ENCODE peak calls at places on chromosomes 2 and 18, in seven cellular contexts. One of them, this sample, is unnamed.

GRCh38 chr2:125710561-125710960 is 945.4 kb upstream of the GYPC start:
- DNase-seq in Caco-2: peak
- DNase-seq in foreskin fibroblast: no peak
- DNase-seq in cardiac muscle cell: no peak
- DNase-seq in adrenal gland: no peak
- DNase-seq in GM12864: no peak
- DNase-seq in SK-N-SH: no peak
- DNase-seq in this sample: no peak

GRCh38 chr2:53826587-53827397 is 33.0 kb downstream of the GPR75 start:
- DNase-seq in foreskin fibroblast: peak
- DNase-seq in adrenal gland: no peak
- DNase-seq in cardiac muscle cell: peak
- DNase-seq in GM12864: no peak
- DNase-seq in Caco-2: peak
- DNase-seq in SK-N-SH: no peak
- DNase-seq in this sample: no peak

GRCh38 chr2:220215785-220216184 is 588.4 kb downstream of the SLC4A3 start:
- DNase-seq in foreskin fibroblast: no peak
- DNase-seq in Caco-2: no peak
- DNase-seq in cardiac muscle cell: no peak
- DNase-seq in adrenal gland: no peak
- DNase-seq in SK-N-SH: no peak
- DNase-seq in GM12864: no peak
- DNase-seq in this sample: no peak

GRCh38 chr2:77999376-77999775 is 477.2 kb upstream of the LRRTM4 start:
- DNase-seq in Caco-2: no peak
- DNase-seq in foreskin fibroblast: no peak
- DNase-seq in SK-N-SH: no peak
- DNase-seq in adrenal gland: no peak
- DNase-seq in cardiac muscle cell: no peak
- DNase-seq in GM12864: no peak
- DNase-seq in this sample: no peak

GRCh38 chr18:58446661-58447060 is 182.2 kb downstream of the ALPK2 start:
- DNase-seq in cardiac muscle cell: no peak
- DNase-seq in adrenal gland: no peak
- DNase-seq in SK-N-SH: no peak
- DNase-seq in GM12864: no peak
- DNase-seq in Caco-2: no peak
- DNase-seq in foreskin fibroblast: no peak
- DNase-seq in this sample: no peak

GRCh38 chr2:38508311-38509039 is 94.3 kb downstream of the HNRNPLL start:
- DNase-seq in foreskin fibroblast: peak
- DNase-seq in cardiac muscle cell: peak
- DNase-seq in adrenal gland: peak
- DNase-seq in SK-N-SH: peak
- DNase-seq in Caco-2: peak
- DNase-seq in GM12864: peak
- DNase-seq in this sample: peak

GRCh38 chr2:210620456-210620855 is 64.1 kb downstream of the CPS1 start:
- DNase-seq in SK-N-SH: no peak
- DNase-seq in adrenal gland: no peak
- DNase-seq in Caco-2: peak
- DNase-seq in foreskin fibroblast: no peak
- DNase-seq in cardiac muscle cell: peak
- DNase-seq in GM12864: no peak
- DNase-seq in this sample: no peak

GRCh38 chr2:197800091-197800490 is 4.3 kb upstream of the PLCL1 start:
- DNase-seq in Caco-2: no peak
- DNase-seq in GM12864: no peak
- DNase-seq in SK-N-SH: no peak
- DNase-seq in cardiac muscle cell: no peak
- DNase-seq in adrenal gland: no peak
- DNase-seq in foreskin fibroblast: no peak
- DNase-seq in this sample: no peak

DNA sequence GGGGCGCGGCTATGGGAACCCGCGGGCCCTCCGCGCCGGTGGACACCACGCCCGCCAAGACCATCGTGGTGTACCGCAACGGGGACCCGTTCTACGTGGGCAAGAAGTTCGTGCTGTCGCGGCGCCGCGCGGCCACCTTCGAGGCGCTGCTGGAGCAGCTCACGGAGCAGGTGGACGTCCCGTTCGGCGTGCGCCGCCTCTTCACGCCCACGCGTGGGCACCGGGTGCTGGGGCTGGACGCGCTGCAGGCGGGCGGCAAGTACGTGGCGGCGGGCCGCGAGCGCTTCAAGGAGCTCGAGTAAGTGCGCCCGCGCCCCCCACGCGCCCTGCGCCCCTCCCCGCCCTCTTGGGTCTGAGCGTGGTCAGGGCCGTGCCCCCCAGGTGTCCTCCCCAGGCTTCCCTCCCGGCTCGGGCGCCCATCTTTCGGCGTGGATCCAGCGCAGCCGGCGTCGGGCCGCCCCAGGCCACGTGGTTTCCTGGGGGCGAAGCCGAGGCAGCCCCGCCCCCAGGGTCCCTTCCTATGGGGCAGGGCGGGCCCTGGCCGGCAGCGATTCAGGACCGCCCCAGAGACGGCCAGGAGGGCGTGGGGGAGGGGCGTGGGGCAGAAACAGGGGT is 473 bp downstream of the DCDC2C start:
- DNase-seq in SK-N-SH: peak
- DNase-seq in foreskin fibroblast: no peak
- DNase-seq in Caco-2: no peak
- DNase-seq in GM12864: no peak
- DNase-seq in adrenal gland: no peak
- DNase-seq in cardiac muscle cell: no peak
- DNase-seq in this sample: no peak
- H3K4me3 ChIP-seq in SK-N-SH: peak
- H3K4me3 ChIP-seq in foreskin fibroblast: no peak
- H3K4me3 ChIP-seq in Caco-2: no peak
- H3K4me3 ChIP-seq in GM12864: no peak
- H3K4me3 ChIP-seq in adrenal gland: peak
- H3K4me3 ChIP-seq in cardiac muscle cell: no peak
- H3K4me3 ChIP-seq in this sample: peak

GRCh38 chr2:86136141-86136540 is 30.1 kb downstream of the PTCD3 start:
- DNase-seq in foreskin fibroblast: no peak
- DNase-seq in SK-N-SH: no peak
- DNase-seq in cardiac muscle cell: no peak
- DNase-seq in GM12864: no peak
- DNase-seq in Caco-2: no peak
- DNase-seq in adrenal gland: no peak
- DNase-seq in this sample: no peak

GRCh38 chr2:86135653-86136052 is 29.6 kb downstream of the PTCD3 start:
- DNase-seq in Caco-2: no peak
- DNase-seq in SK-N-SH: no peak
- DNase-seq in foreskin fibroblast: no peak
- DNase-seq in adrenal gland: no peak
- DNase-seq in cardiac muscle cell: no peak
- DNase-seq in GM12864: no peak
- DNase-seq in this sample: no peak

GRCh38 chr2:86139981-86140380 is 33.9 kb downstream of the PTCD3 start:
- DNase-seq in foreskin fibroblast: no peak
- DNase-seq in cardiac muscle cell: no peak
- DNase-seq in adrenal gland: no peak
- DNase-seq in SK-N-SH: no peak
- DNase-seq in Caco-2: no peak
- DNase-seq in GM12864: no peak
- DNase-seq in this sample: no peak

GRCh38 chr2:86138736-86139625 is 32.9 kb downstream of the PTCD3 start:
- DNase-seq in Caco-2: no peak
- DNase-seq in foreskin fibroblast: no peak
- DNase-seq in cardiac muscle cell: no peak
- DNase-seq in adrenal gland: no peak
- DNase-seq in GM12864: no peak
- DNase-seq in SK-N-SH: no peak
- DNase-seq in this sample: no peak

GRCh38 chr2:86134709-86135108 is 28.7 kb downstream of the PTCD3 start:
- DNase-seq in foreskin fibroblast: no peak
- DNase-seq in adrenal gland: no peak
- DNase-seq in cardiac muscle cell: no peak
- DNase-seq in Caco-2: no peak
- DNase-seq in GM12864: no peak
- DNase-seq in SK-N-SH: no peak
- DNase-seq in this sample: no peak
- H3K4me3 ChIP-seq in foreskin fibroblast: no peak
- H3K4me3 ChIP-seq in adrenal gland: no peak
- H3K4me3 ChIP-seq in cardiac muscle cell: no peak
- H3K4me3 ChIP-seq in Caco-2: no peak
- H3K4me3 ChIP-seq in GM12864: no peak
- H3K4me3 ChIP-seq in SK-N-SH: no peak
- H3K4me3 ChIP-seq in this sample: no peak

GRCh38 chr2:240436626-240437180 is 1.2 kb downstream of the GPC1 start:
- DNase-seq in adrenal gland: peak
- DNase-seq in GM12864: no peak
- DNase-seq in foreskin fibroblast: peak
- DNase-seq in cardiac muscle cell: peak
- DNase-seq in SK-N-SH: no peak
- DNase-seq in Caco-2: no peak
- DNase-seq in this sample: peak

GRCh38 chr2:240437861-240438809 is 2.7 kb downstream of the GPC1 start:
- DNase-seq in foreskin fibroblast: peak
- DNase-seq in adrenal gland: peak
- DNase-seq in cardiac muscle cell: peak
- DNase-seq in Caco-2: peak
- DNase-seq in GM12864: no peak
- DNase-seq in SK-N-SH: peak
- DNase-seq in this sample: peak

GRCh38 chr2:240435955-240436625 is 627 bp downstream of the GPC1 start:
- DNase-seq in cardiac muscle cell: peak
- DNase-seq in Caco-2: no peak
- DNase-seq in foreskin fibroblast: peak
- DNase-seq in GM12864: no peak
- DNase-seq in SK-N-SH: peak
- DNase-seq in adrenal gland: peak
- DNase-seq in this sample: peak

GRCh38 chr2:240438810-240439697 is 3.6 kb downstream of the GPC1 start:
- DNase-seq in GM12864: no peak
- DNase-seq in cardiac muscle cell: no peak
- DNase-seq in adrenal gland: peak
- DNase-seq in foreskin fibroblast: no peak
- DNase-seq in Caco-2: no peak
- DNase-seq in SK-N-SH: no peak
- DNase-seq in this sample: no peak

DNA sequence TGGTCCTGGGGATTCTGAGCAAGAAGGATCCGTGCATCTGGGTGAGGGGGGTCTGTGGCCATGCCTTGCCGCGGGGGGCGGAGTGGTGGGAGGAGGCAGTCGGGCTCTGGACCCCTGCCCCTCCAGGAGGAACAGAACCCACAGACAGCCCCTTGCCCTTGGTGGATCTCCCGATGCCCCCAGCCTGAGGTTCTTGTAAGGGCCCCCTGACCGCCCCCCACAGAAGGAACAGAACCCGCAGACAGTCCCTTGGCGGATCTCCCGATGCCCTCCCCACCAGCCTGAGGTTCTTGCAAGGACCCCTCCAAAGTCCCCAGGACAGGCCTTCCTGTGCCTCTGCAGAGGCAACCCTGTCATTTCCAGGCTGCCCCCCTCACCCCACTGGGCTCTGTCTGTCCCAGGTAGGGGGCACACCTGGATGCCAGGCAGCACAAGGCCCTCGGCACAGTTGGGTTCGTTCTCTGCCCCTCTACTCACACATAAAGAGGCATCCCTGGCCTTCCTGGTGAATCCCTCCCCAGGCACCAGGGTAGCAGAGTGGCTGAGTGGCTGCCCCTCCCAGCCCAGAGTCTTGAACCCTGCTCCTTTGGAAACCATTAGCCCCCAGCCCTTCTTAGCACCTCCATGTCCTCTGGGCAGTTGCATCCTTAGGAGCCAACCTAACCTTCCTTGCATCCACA is 1.9 kb downstream of the GPC1 start:
- DNase-seq in foreskin fibroblast: no peak
- DNase-seq in cardiac muscle cell: no peak
- DNase-seq in Caco-2: no peak
- DNase-seq in SK-N-SH: no peak
- DNase-seq in GM12864: no peak
- DNase-seq in adrenal gland: peak
- DNase-seq in this sample: peak
- H3K4me3 ChIP-seq in foreskin fibroblast: peak
- H3K4me3 ChIP-seq in cardiac muscle cell: no peak
- H3K4me3 ChIP-seq in Caco-2: peak
- H3K4me3 ChIP-seq in SK-N-SH: peak
- H3K4me3 ChIP-seq in GM12864: no peak
- H3K4me3 ChIP-seq in adrenal gland: peak
- H3K4me3 ChIP-seq in this sample: no peak

GRCh38 chr2:101803128-101803527 is 105.6 kb downstream of the MAP4K4 start:
- DNase-seq in adrenal gland: no peak
- DNase-seq in GM12864: no peak
- DNase-seq in cardiac muscle cell: peak
- DNase-seq in Caco-2: peak
- DNase-seq in SK-N-SH: no peak
- DNase-seq in foreskin fibroblast: peak
- DNase-seq in this sample: no peak

GRCh38 chr2:101807242-101807641 is 109.7 kb downstream of the MAP4K4 start:
- DNase-seq in GM12864: no peak
- DNase-seq in adrenal gland: no peak
- DNase-seq in SK-N-SH: no peak
- DNase-seq in foreskin fibroblast: no peak
- DNase-seq in Caco-2: no peak
- DNase-seq in cardiac muscle cell: no peak
- DNase-seq in this sample: no peak

GRCh38 chr2:101806123-101806522 is 108.6 kb downstream of the MAP4K4 start:
- DNase-seq in Caco-2: no peak
- DNase-seq in GM12864: no peak
- DNase-seq in foreskin fibroblast: peak
- DNase-seq in cardiac muscle cell: peak
- DNase-seq in SK-N-SH: no peak
- DNase-seq in adrenal gland: no peak
- DNase-seq in this sample: peak

GRCh38 chr2:101803945-101804696 is 106.6 kb downstream of the MAP4K4 start:
- DNase-seq in adrenal gland: no peak
- DNase-seq in cardiac muscle cell: peak
- DNase-seq in Caco-2: no peak
- DNase-seq in SK-N-SH: peak
- DNase-seq in foreskin fibroblast: peak
- DNase-seq in GM12864: no peak
- DNase-seq in this sample: no peak

DNA sequence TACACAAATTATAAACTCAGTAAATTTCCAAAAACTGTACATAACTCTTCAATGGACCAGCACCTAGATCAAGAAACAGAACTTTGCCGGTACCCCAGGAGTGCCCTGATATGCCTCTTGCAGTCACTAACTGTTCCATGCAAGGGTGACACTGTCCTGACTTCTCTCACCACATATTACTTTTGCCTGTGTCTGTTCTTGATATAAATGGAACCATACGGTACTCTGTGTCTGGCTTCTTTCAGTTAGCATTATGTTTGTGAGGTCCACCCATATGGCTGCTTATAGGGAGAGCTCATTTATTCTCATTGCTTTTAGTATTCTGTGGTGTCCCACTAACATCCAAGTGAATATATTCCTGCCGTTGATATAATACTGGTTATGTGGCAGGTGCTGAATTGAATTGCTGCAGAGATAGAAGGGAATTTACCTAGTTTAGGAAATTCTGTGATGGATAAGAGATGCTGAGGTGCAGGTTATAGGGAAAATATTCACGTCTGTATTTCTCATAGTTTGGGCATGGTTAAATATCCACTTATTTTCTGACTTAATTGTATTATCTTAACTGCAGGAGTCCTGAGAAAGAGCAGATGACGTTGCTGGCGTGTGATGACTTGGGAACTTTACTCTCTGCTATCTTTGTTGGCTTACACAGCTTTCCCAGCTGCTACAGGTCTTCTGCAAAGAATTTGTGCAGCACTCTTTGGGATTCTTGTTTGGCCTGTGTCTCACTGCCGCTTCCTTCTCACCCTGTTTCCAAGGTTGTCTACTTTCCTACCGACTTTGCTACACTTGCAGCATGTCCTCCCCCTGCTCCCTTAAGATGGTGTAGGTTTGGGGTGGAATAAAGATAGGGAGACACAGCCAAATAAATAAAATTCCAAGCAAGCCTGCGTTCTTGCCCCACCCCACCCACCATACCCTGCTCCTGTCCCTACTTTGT is 107.9 kb downstream of the MAP4K4 start:
- DNase-seq in Caco-2: no peak
- DNase-seq in cardiac muscle cell: peak
- DNase-seq in GM12864: no peak
- DNase-seq in foreskin fibroblast: no peak
- DNase-seq in SK-N-SH: peak
- DNase-seq in adrenal gland: no peak
- DNase-seq in this sample: no peak
- H3K4me3 ChIP-seq in Caco-2: no peak
- H3K4me3 ChIP-seq in cardiac muscle cell: no peak
- H3K4me3 ChIP-seq in GM12864: no peak
- H3K4me3 ChIP-seq in foreskin fibroblast: no peak
- H3K4me3 ChIP-seq in SK-N-SH: peak
- H3K4me3 ChIP-seq in adrenal gland: no peak
- H3K4me3 ChIP-seq in this sample: no peak